ENCODE peak calls at places on chromosomes 16 and 17, in six cellular contexts. S is keratinocyte; B is right lobe of liver; F is heart right ventricle; X is activated CD8-positive, alpha-beta memory T cell treated with anti-CD3 and anti-CD28 coated beads, Interleukin-2, amount 10 ng/mL, durations not matched to agents 7 days and 5 days; T is SW 1271. Y is an unnamed sample.

GRCh38 chr17:66025551-66025950 is 166.4 kb downstream of the CEP112 start:
- DNase-seq in S (no peak), B (no peak), F (no peak), X (no peak), T (no peak), Y (no peak)

GRCh38 chr17:17433260-17433659 is 43.5 kb upstream of the MED9 start:
- DNase-seq in S (no peak), B (peak), F (no peak), X (no peak), T (no peak), Y (no peak)

GRCh38 chr17:66255527-66255971 is 26.3 kb upstream of the APOH start:
- DNase-seq in S (no peak), B (no peak), F (no peak), X (peak), T (no peak), Y (no peak)

GRCh38 chr17:4968166-4968915 is 724 bp upstream of the SPAG7 start:
- DNase-seq in S (no peak), B (no peak), F (no peak), X (peak), T (no peak), Y (no peak)

GRCh38 chr17:45147102-45147580 is 1.1 kb upstream of the HEXIM1 start:
- DNase-seq in S (no peak), B (no peak), F (peak), X (peak), T (no peak), Y (no peak)

GRCh38 chr16:1643521-1643920 is 31.4 kb downstream of the CRAMP1 start:
- DNase-seq in S (no peak), B (no peak), F (no peak), X (no peak), T (no peak), Y (no peak)

GRCh38 chr17:76382305-76382802 is 2.1 kb upstream of the SPHK1 start:
- DNase-seq in S (no peak), B (no peak), F (no peak), X (no peak), T (no peak), Y (no peak)

GRCh38 chr16:16083421-16084156 is 134.2 kb downstream of the ABCC1 start:
- DNase-seq in S (no peak), B (no peak), F (no peak), X (no peak), T (no peak), Y (no peak)

GRCh38 chr17:49454050-49454449 is 39.4 kb upstream of the PHB1 start:
- DNase-seq in S (no peak), B (no peak), F (no peak), X (no peak), T (no peak), Y (no peak)

GRCh38 chr17:5638596-5638995 is 54.3 kb upstream of the NLRP1 start:
- DNase-seq in S (no peak), B (no peak), F (no peak), X (no peak), T (no peak), Y (no peak)

GRCh38 chr16:4390266-4391260 is 18.9 kb downstream of the VASN start:
- DNase-seq in S (no peak), B (no peak), F (no peak), X (no peak), T (no peak), Y (no peak)

GRCh38 chr16:1054660-1055556 is 17.6 kb upstream of the SSTR5 start:
- DNase-seq in S (no peak), B (peak), F (peak), X (no peak), T (no peak), Y (no peak)

GRCh38 chr17:64109400-64109799 is 20.5 kb downstream of the ERN1 start:
- DNase-seq in S (no peak), B (peak), F (no peak), X (no peak), T (no peak), Y (no peak)

GRCh38 chr17:54172654-54173316 is 350.1 kb downstream of the KIF2B start:
- DNase-seq in S (no peak), B (peak), F (no peak), X (no peak), T (no peak), Y (no peak)